ENCODE peak calls at places on chromosomes 3 and 15, in seven cellular contexts. R, H, K, S, E, P and T are unnamed samples.

GRCh38 chr15:78397382-78397781 is 40.6 kb upstream of the IREB2 start:
- DNase-seq in K (no peak), E (no peak), R (no peak), P (no peak), H (no peak), S (no peak), T (no peak)

GRCh38 chr3:148254402-148254801 is 443.3 kb upstream of the AGTR1 start:
- DNase-seq in S (no peak), K (no peak), E (no peak), R (no peak), P (no peak), H (no peak), T (no peak)

GRCh38 chr15:40506964-40507571 is 36.3 kb downstream of the CHST14 start:
- DNase-seq in R (peak; percentile 46), H (peak; percentile 91), K (peak; percentile 95), E (peak; percentile 95), P (peak; percentile 91), S (peak; percentile 74), T (peak; percentile 91)

GRCh38 chr15:26974120-26974780 is 3.3 kb downstream of the GABRG3 start:
- DNase-seq in S (peak; percentile 37), K (peak; percentile 87), H (peak; percentile 55), R (peak; percentile 7), E (peak; percentile 50), P (peak; percentile 37), T (peak; percentile 57)

GRCh38 chr3:158053386-158053785 is 52.8 kb downstream of the SHOX2 start:
- DNase-seq in S (no peak), R (no peak), H (no peak), P (no peak), K (no peak), E (no peak), T (no peak)

GRCh38 chr3:146895026-146895749 is 290.0 kb upstream of the PLSCR5 start:
- DNase-seq in E (no peak), R (no peak), P (peak; percentile 91), H (no peak), S (no peak), K (no peak), T (no peak)

GRCh38 chr15:26235864-26236263 is 372.7 kb upstream of the ATP10A start:
- DNase-seq in E (no peak), S (no peak), R (no peak), H (peak; percentile 25), P (no peak), K (peak; percentile 65), T (no peak)

GRCh38 chr3:50554553-50554952 is 13.0 kb downstream of the C3orf18 start:
- DNase-seq in H (no peak), K (no peak), P (peak; percentile 58), R (no peak), E (no peak), S (no peak), T (no peak)

GRCh38 chr3:125157183-125157582 is 55.4 kb downstream of the SLC12A8 start:
- DNase-seq in H (no peak), R (no peak), P (no peak), E (no peak), S (no peak), K (no peak), T (no peak)

GRCh38 chr3:129608936-129609590 is 2.6 kb upstream of the PLXND1 start:
- DNase-seq in S (no peak), K (no peak), H (no peak), P (no peak), R (no peak), E (no peak), T (no peak)

GRCh38 chr3:14691239-14691638 is 16.3 kb downstream of the C3orf20 start:
- DNase-seq in R (peak; percentile 31), E (no peak), H (no peak), P (no peak), S (peak; percentile 66), K (no peak), T (no peak)

GRCh38 chr3:141368062-141368924 is at the start of gene ZBTB38:
- DNase-seq in R (no peak), P (peak; percentile 93), S (peak; percentile 19), K (peak; percentile 87), E (peak; percentile 16), H (peak; percentile 90), T (peak; percentile 96)

GRCh38 chr3:24495334-24495994 is 814 bp upstream of the THRB start:
- DNase-seq in E (peak; percentile 63), P (peak; percentile 59), R (no peak), H (peak; percentile 77), K (peak; percentile 80), S (no peak), T (peak; percentile 74)

GRCh38 chr3:156334841-156335545 is 214.6 kb downstream of the KCNAB1 start:
- DNase-seq in H (peak; percentile 44), K (no peak), P (no peak), E (no peak), S (no peak), R (no peak), T (peak; percentile 55)

GRCh38 chr15:71115567-71116351 is 488 bp downstream of the THSD4 start:
- DNase-seq in R (no peak), K (peak; percentile 67), E (peak; percentile 83), P (peak; percentile 81), H (peak; percentile 75), S (peak; percentile 60), T (peak; percentile 65)

GRCh38 chr3:185176756-185177359 is 24.0 kb upstream of the C3orf70 start:
- DNase-seq in S (peak; percentile 74), R (peak; percentile 38), P (peak; percentile 53), H (peak; percentile 62), E (peak; percentile 37), K (peak; percentile 68), T (peak; percentile 47)

GRCh38 chr15:69780374-69780773 is 317.3 kb downstream of the TLE3 start:
- DNase-seq in P (peak; percentile 44), R (no peak), K (no peak), S (no peak), H (no peak), E (no peak), T (no peak)

GRCh38 chr3:127211118-127212060 is 18.5 kb downstream of the PRR23E start:
- DNase-seq in K (no peak), H (no peak), P (no peak), E (no peak), S (no peak), R (no peak), T (no peak)

GRCh38 chr15:77421370-77421700 is 647 bp downstream of the HMG20A start:
- DNase-seq in K (peak; percentile 40), P (no peak), H (peak; percentile 9), E (peak; percentile 7), R (peak; percentile 69), S (peak; percentile 51), T (peak; percentile 14)

GRCh38 chr3:100603449-100603848 is 6.0 kb upstream of the ADGRG7 start:
- DNase-seq in P (peak; percentile 62), R (peak; percentile 6), E (peak; percentile 40), S (peak; percentile 36), K (peak; percentile 77), H (peak; percentile 43), T (peak; percentile 43)

GRCh38 chr15:95286911-95287769 is 1043.4 kb upstream of the NR2F2 start:
- DNase-seq in K (peak; percentile 54), P (no peak), R (no peak), H (peak; percentile 95), S (peak; percentile 64), E (no peak), T (no peak)

GRCh38 chr3:126309162-126309561 is 48.0 kb downstream of the KLF15 start:
- DNase-seq in S (no peak), E (no peak), K (no peak), R (no peak), P (no peak), H (no peak), T (no peak)

DNA sequence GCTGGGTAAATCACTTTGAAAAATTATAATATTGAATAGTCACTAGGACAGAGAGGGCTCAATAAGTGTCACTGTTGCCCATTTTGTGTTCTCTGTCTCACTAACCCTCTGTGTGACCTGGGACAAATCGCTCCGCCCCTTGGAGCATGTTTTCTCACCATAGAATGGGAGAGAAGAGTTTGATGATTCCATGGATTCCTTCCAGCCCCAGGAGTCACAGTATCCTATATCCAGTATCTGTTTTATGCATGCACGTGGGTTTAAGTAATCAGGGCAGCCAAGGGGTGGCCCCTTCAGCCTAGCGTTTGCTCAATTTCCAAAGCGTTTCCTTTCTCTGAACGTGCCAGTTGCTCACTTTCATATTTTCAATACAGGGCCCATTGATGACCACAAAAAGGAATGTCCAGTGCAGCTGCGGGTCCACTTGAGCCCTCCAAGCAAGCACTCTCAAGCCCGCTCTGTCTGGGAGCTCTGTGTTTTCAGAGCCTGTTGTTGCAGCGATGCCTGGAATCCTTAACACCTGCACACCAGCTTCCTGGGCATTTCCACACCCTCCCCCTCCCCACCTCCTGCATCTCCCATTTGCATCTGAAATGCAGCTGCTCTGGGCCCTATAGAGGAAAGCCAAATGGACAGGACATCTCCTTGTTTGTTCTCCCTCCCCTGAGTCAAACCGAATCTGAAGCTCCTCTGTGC is 164.4 kb upstream of the LPP start:
- DNase-seq in E (no peak), R (no peak), S (no peak), H (peak; percentile 92), K (peak; percentile 95), P (no peak), T (no peak)
- H3K27ac ChIP-seq in E (no peak overlapping the region), R (no peak overlapping the region), S (no peak overlapping the region), H (peak overlapping the region; percentile 95), K (peak overlapping the region; percentile 85), P (no peak overlapping the region), T (no peak overlapping the region)

DNA sequence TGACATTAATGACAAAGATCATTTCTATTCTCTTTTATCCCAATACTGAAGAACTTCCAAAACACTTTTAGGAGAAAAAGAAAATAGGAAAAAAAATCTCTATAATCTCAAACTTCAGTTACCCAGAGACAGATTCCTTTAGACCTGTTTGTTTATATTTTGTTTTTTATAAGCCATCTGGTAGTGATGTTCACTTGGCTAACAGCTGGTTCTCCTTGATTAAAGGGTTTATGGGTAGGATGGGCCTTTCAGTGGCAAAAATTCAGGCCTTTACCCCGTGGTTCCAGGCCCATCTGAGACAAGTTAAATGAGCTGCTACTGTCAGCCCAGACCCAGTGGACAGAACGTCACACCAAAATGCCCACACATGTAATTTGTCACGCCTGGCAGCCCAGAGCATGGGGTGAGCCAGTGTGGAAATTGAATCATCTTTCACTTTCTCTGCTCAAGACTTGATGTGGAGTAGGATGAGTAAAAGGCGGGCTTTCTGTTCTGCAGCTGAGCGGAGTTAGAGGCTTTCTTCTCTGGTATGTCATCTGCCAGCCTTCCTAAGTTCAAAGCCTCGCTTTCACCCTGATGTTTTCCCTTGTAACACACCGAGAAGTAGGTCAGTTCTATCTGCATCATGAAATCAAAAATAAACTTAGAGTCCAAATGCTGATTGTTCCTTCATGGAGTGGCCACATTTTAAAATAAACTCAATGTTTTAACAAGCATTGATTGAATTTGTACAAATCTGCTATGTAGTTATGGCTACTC is 62.5 kb upstream of the SKOR1 start:
- DNase-seq in K (no peak), E (no peak), P (peak; percentile 76), H (no peak), S (no peak), R (peak; percentile 78), T (no peak)
- TF ChIP-seq EZH2phosphoT487 in K (no peak), E (no peak), P (no peak), H (no peak), S (no peak), R (no peak), T (no peak)

GRCh38 chr3:32082727-32083126 is 23.7 kb upstream of the GPD1L start:
- DNase-seq in E (no peak), R (no peak), S (no peak), H (no peak), K (no peak), P (peak; percentile 18), T (peak; percentile 29)
- H3K27ac ChIP-seq in E (no peak overlapping the region), R (no peak overlapping the region), S (no peak overlapping the region), H (no peak overlapping the region), K (no peak overlapping the region), P (no peak overlapping the region), T (peak overlapping the region; percentile 53)

DNA sequence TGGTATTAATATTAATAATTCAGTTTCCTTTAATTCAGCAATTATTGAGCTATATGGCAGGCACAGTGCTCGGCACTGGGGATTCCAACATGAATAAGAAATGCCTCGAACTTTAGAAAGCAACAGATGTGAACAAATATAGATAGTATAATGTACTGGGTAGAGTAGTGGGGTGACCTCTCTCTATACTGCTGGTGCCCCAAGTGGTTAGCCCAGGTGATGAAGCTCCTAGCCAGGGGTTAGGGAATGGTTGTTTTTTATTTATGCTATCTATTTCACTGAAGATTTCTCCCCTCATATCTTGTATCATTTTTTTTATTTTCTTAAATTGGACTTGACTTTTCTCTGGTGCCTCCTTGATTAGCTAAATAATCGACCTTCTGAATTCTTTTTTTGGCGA is 62.1 kb downstream of the BHLHE40 start:
- DNase-seq in E (no peak), K (no peak), H (no peak), P (no peak), S (no peak), R (no peak), T (no peak)
- TF ChIP-seq EZH2phosphoT487 in E (no peak), K (no peak), H (no peak), P (no peak), S (no peak), R (no peak), T (no peak)